ENCODE peak calls at places on chromosomes 5 and 9, in nine cellular contexts. X is AG04450; R is mesendoderm; V is HCT116; O is tibial artery; F is CD8-positive, alpha-beta memory T cell; J is kidney; C is tibial nerve; D is Peyer's patch. G is an unnamed sample.

GRCh38 chr9:14309403-14309802 is 4.5 kb downstream of the NFIB start:
- DNase-seq in R (peak; percentile 62), D (no peak), F (no peak), V (no peak), J (no peak), X (no peak), O (no peak), C (no peak), G (no peak)

GRCh38 chr9:21060919-21061561 is 16.7 kb downstream of the IFNB1 start:
- DNase-seq in X (no peak), D (peak; percentile 46), R (peak; percentile 19), C (no peak), V (no peak), O (no peak), F (no peak), J (no peak), G (no peak)

GRCh38 chr5:141883184-141883947 is 5.2 kb upstream of the PCDH1 start:
- DNase-seq in C (no peak), R (peak; percentile 79), X (no peak), F (no peak), O (no peak), D (no peak), V (no peak), J (peak; percentile 70), G (no peak)

GRCh38 chr5:35803221-35803651 is 53.5 kb upstream of the IL7R start:
- DNase-seq in F (no peak), R (peak; percentile 92), V (no peak), X (peak; percentile 34), C (no peak), O (no peak), J (no peak), D (no peak), G (no peak)

GRCh38 chr5:136011427-136012001 is 17.3 kb upstream of the TGFBI start:
- DNase-seq in O (no peak), V (peak; percentile 16), J (no peak), D (no peak), F (no peak), R (no peak), X (no peak), C (no peak), G (no peak)

GRCh38 chr5:63401434-63402046 is 560.7 kb downstream of the HTR1A start:
- DNase-seq in X (no peak), O (peak; percentile 41), F (no peak), C (peak; percentile 34), V (peak; percentile 6), R (peak; percentile 78), J (no peak), D (no peak), G (no peak)

GRCh38 chr5:165209101-165209727 is 1703.8 kb downstream of the MAT2B start:
- DNase-seq in C (no peak), O (no peak), X (no peak), D (no peak), R (peak; percentile 46), V (no peak), J (no peak), F (no peak), G (no peak)

GRCh38 chr9:136051568-136052432 is 43.3 kb downstream of the NACC2 start:
- DNase-seq in F (no peak), C (peak; percentile 51), R (peak; percentile 86), O (no peak), V (peak; percentile 83), D (peak; percentile 79), X (peak; percentile 80), J (peak; percentile 83), G (no peak)

GRCh38 chr9:129885670-129886106 is 50.4 kb downstream of the USP20 start:
- DNase-seq in D (peak; percentile 97), R (peak; percentile 91), C (peak; percentile 85), X (peak; percentile 70), V (peak; percentile 57), O (peak; percentile 91), F (peak; percentile 86), J (peak; percentile 97), G (peak; percentile 87)

GRCh38 chr9:129881547-129882324 is 46.5 kb downstream of the USP20 start:
- DNase-seq in O (no peak), V (no peak), C (no peak), X (no peak), J (no peak), R (no peak), D (no peak), F (no peak), G (no peak)

GRCh38 chr9:129885018-129885669 is 49.9 kb downstream of the USP20 start:
- DNase-seq in R (no peak), D (peak; percentile 80), X (no peak), F (peak; percentile 37), V (no peak), O (peak; percentile 45), C (peak; percentile 42), J (peak; percentile 86), G (peak; percentile 33)

GRCh38 chr9:129886226-129887174 is 51.2 kb downstream of the USP20 start:
- DNase-seq in F (peak; percentile 66), J (peak; percentile 76), O (no peak), X (no peak), D (no peak), V (no peak), R (no peak), C (no peak), G (peak; percentile 69)

DNA sequence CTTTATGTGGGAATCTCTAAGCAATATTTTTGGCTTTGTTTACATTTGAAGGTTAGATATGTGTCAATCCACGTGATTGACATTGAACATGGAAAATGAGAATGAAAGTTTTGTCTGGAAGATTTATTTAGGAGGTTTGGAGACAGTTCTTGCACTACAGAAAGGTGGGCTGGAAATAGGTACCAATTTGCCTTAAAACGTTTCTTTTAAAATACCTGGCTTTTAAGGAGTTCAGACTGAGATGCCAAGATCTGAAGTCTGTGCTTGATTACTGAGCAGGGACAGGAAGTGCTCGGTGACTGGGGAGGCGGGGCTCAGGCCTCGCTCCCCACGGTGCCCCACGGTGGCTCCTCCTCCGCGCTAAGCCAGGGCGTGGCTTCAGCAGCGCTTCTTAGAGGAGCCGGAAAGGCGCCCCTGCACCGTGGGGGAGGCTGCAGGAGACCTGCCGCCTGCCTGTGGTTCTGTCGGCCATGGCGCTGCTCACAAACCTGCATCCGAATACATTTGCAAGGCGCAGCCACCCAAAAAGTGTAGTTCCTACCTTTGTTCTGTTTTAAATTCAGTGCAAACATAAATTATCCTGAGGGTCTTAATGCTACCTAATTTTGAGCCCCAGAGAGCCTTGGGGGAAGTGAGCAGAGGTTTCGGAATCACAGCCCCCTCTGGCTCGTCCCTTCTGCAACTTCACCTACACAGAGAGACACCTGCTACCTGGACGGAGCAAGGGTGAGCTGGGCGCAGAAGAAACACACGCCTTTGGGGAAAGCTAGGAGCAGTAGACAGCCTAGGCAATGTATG is 49.2 kb downstream of the USP20 start:
- DNase-seq in O (peak; percentile 88), V (peak; percentile 64), R (peak; percentile 96), J (peak; percentile 97), X (no peak), D (peak; percentile 98), C (peak; percentile 75), F (peak; percentile 93), G (peak; percentile 90)
- H3K4me3 ChIP-seq in O (peak overlapping the region; percentile 40), V (peak overlapping the region; percentile 50), R (no peak overlapping the region), J (peak overlapping the region; percentile 55), X (peak overlapping the region; percentile 17), D (peak overlapping the region; percentile 53), C (peak overlapping the region; percentile 5), F (peak overlapping the region; percentile 73), G (peak overlapping the region; percentile 60)

GRCh38 chr5:150499437-150499956 is 8.4 kb upstream of the NDST1 start:
- DNase-seq in V (no peak), F (no peak), R (peak; percentile 86), X (no peak), C (no peak), J (no peak), O (no peak), D (no peak), G (no peak)

GRCh38 chr5:150498971-150499370 is 9.0 kb upstream of the NDST1 start:
- DNase-seq in F (no peak), R (no peak), D (no peak), J (no peak), V (no peak), X (no peak), O (no peak), C (no peak), G (no peak)

GRCh38 chr5:150497989-150498317 is 10.0 kb upstream of the NDST1 start:
- DNase-seq in C (no peak), R (no peak), F (no peak), O (no peak), J (no peak), X (no peak), V (no peak), D (no peak), G (no peak)

GRCh38 chr5:150497274-150497988 is 10.5 kb upstream of the NDST1 start:
- DNase-seq in J (peak; percentile 90), F (no peak), X (peak; percentile 83), V (peak; percentile 81), R (no peak), O (peak; percentile 83), D (peak; percentile 78), C (peak; percentile 67), G (no peak)

DNA sequence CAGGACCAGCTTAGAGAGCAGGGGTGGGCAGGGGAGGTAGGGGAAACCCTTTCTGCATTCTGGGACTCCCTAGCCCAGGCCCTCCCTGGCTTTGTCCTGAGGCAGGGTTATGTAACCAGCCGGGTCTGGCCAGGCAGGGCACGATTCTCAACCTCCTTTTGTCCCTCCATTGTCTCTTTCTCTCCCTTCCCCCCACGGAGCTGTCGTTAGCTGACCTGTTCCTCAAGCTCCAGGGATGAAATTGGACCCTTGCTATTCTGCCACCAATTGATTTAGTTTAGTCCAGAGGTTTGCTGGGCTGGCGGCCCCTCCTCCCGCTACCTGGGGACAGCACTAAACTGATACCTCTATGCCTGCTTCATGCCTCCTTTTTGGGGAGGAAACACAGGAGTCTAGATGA is 9.4 kb upstream of the NDST1 start:
- DNase-seq in F (no peak), D (no peak), C (no peak), J (no peak), R (peak; percentile 75), X (no peak), V (no peak), O (no peak), G (no peak)
- H3K27ac ChIP-seq in F (no peak overlapping the region), D (peak overlapping the region; percentile 55), C (peak overlapping the region; percentile 58), J (no peak overlapping the region), R (peak overlapping the region; percentile 25), X (peak overlapping the region; percentile 91), V (no peak overlapping the region), O (peak overlapping the region; percentile 73), G (no peak overlapping the region)

GRCh38 chr5:64505769-64506566 is at the start of gene RGS7BP:
- DNase-seq in O (no peak), C (no peak), D (peak; percentile 46), X (no peak), J (peak; percentile 86), R (peak; percentile 86), F (no peak), V (no peak), G (no peak)

GRCh38 chr5:64509798-64510197 is 4.0 kb downstream of the RGS7BP start:
- DNase-seq in J (no peak), X (no peak), F (no peak), D (no peak), V (no peak), R (no peak), O (no peak), C (no peak), G (no peak)

GRCh38 chr5:64502181-64502580 is 3.6 kb upstream of the RGS7BP start:
- DNase-seq in D (no peak), R (peak; percentile 26), J (no peak), C (no peak), F (no peak), V (no peak), X (no peak), O (no peak), G (no peak)

DNA sequence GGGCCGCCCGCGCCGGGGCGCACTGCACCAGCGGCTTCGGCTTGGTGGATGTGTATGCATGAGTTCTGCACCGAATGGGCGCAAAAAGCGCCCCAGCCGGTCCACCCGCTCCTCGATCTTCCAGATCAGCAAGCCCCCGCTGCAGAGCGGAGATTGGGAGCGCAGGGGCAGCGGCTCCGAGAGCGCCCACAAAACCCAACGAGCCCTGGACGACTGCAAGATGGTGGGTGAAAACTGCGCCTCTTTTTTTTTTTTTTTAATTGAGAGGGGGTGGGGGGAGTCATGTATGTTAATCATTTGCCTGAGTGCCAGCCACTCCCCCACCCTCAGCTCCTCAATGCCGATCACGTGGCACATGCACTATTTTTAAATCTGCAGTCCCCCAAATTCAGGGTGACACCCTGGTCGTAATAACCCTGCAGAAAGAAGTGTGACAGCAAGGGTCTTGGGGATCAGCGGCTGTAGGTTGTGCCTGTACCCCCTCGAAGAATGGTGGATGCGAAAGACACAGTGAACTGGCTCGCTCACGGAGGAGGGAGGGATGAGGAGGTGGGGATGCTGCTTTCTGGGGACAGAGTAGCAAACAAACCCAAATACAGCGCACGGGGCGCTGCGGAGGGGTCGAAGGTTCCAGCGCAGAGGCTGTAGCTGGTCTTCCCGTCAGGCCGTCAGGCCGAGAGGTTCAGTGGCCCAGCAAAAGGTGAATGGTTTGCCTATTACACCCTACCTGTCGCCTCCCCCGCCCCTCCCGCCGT is 929 bp downstream of the RGS7BP start:
- DNase-seq in D (peak; percentile 55), J (peak; percentile 81), C (no peak), O (no peak), F (no peak), V (no peak), X (no peak), R (peak; percentile 55), G (no peak)
- H3K4me3 ChIP-seq in D (peak overlapping the region; percentile 64), J (peak overlapping the region; percentile 80), C (peak overlapping the region; percentile 21), O (peak overlapping the region; percentile 64), F (no peak overlapping the region), V (no peak overlapping the region), X (no peak overlapping the region), R (peak overlapping the region; percentile 39), G (no peak overlapping the region)

DNA sequence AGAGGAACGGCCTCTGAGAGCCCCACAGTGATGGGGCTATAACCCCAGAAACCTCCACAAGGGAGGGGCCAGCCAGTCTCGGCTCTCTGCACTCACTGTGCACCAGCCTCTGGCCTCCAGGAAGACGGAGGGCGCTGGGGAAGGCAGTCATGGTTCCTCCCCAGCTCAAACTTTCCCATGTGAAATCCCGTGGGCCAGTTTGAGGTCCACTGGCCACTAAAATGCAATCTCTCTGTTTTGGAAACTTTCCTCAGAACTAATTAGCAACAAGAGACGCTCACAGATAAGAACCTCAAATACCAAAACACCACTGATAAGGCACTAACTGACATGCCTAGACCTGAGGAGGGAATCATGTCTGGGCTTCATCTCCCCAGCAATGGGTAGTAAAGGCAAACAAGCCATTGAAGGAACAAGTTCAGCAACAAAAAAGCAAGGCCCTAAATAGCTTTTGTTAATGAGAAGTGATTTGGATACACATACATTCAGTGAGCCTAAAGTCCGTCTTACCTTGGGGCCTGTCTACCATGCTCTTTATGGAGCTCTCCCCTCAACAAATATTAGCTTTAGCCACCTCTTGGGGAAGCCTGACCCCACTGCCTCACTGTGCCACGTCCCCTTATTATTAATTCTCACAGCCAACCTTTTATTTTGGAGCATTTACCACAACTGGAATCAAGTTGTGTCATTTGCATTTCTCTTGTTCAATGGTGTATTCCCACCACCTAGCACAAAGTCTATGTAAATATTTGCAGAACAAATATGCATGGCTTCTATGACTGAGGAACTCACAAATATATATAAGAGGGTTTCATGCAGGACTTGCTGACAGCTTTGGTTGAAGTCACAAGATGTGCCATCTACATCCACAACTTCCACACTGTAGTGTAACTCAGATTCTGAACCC is 56.1 kb upstream of the GLRX start:
- DNase-seq in V (no peak), O (no peak), X (no peak), C (no peak), R (peak; percentile 86), D (no peak), F (no peak), J (no peak), G (no peak)
- H3K27ac ChIP-seq in V (no peak overlapping the region), O (no peak overlapping the region), X (peak overlapping the region; percentile 25), C (no peak overlapping the region), R (no peak overlapping the region), D (no peak overlapping the region), F (no peak overlapping the region), J (no peak overlapping the region), G (no peak overlapping the region)

G was measured in effector memory CD4-positive, alpha-beta T cell.